ENCODE peak calls at places on chromosome 21, in five cellular contexts. One of them, this sample, is unnamed.

GRCh38 chr21:42319851-42320602 is 4.8 kb upstream of the TFF3 start:
- DNase-seq in RWPE1: no peak
- DNase-seq in lung: no peak
- DNase-seq in tibial artery: no peak
- DNase-seq in stomach: no peak
- DNase-seq in this sample: no peak

GRCh38 chr21:41171210-41171609 is 3.2 kb downstream of the BACE2 start:
- DNase-seq in RWPE1: peak
- DNase-seq in lung: peak
- DNase-seq in tibial artery: peak
- DNase-seq in stomach: peak
- DNase-seq in this sample: no peak

GRCh38 chr21:42400525-42400924 is 3.2 kb upstream of the UBASH3A start:
- DNase-seq in tibial artery: no peak
- DNase-seq in stomach: no peak
- DNase-seq in RWPE1: no peak
- DNase-seq in lung: no peak
- DNase-seq in this sample: no peak

GRCh38 chr21:43703068-43703880 is 15.7 kb upstream of the PDXK start:
- DNase-seq in lung: no peak
- DNase-seq in tibial artery: no peak
- DNase-seq in stomach: peak
- DNase-seq in RWPE1: no peak
- DNase-seq in this sample: peak

GRCh38 chr21:33011462-33011861 is 14.3 kb upstream of the OLIG2 start:
- DNase-seq in lung: no peak
- DNase-seq in tibial artery: no peak
- DNase-seq in stomach: no peak
- DNase-seq in RWPE1: peak
- DNase-seq in this sample: no peak

GRCh38 chr21:25638634-25639166 is 358 bp upstream of the JAM2 start:
- DNase-seq in tibial artery: no peak
- DNase-seq in lung: no peak
- DNase-seq in RWPE1: no peak
- DNase-seq in stomach: no peak
- DNase-seq in this sample: no peak

GRCh38 chr21:33362044-33362555 is 37.3 kb downstream of the IFNAR1 start:
- DNase-seq in tibial artery: no peak
- DNase-seq in RWPE1: no peak
- DNase-seq in lung: peak
- DNase-seq in stomach: peak
- DNase-seq in this sample: no peak

GRCh38 chr21:33023574-33024277 is 2.0 kb upstream of the OLIG2 start:
- DNase-seq in stomach: no peak
- DNase-seq in RWPE1: no peak
- DNase-seq in lung: no peak
- DNase-seq in tibial artery: no peak
- DNase-seq in this sample: no peak

GRCh38 chr21:42433946-42434551 is 30.3 kb downstream of the UBASH3A start:
- DNase-seq in RWPE1: peak
- DNase-seq in tibial artery: no peak
- DNase-seq in stomach: peak
- DNase-seq in lung: no peak
- DNase-seq in this sample: no peak

GRCh38 chr21:43364851-43365424 is 62.0 kb downstream of the SIK1 start:
- DNase-seq in stomach: peak
- DNase-seq in lung: no peak
- DNase-seq in tibial artery: no peak
- DNase-seq in RWPE1: no peak
- DNase-seq in this sample: no peak

GRCh38 chr21:46253610-46254124 is 25.1 kb upstream of the LSS start:
- DNase-seq in RWPE1: no peak
- DNase-seq in stomach: no peak
- DNase-seq in lung: no peak
- DNase-seq in tibial artery: no peak
- DNase-seq in this sample: no peak

GRCh38 chr21:44082648-44083436 is 24.4 kb upstream of the PWP2 start:
- DNase-seq in stomach: peak
- DNase-seq in lung: no peak
- DNase-seq in tibial artery: no peak
- DNase-seq in RWPE1: peak
- DNase-seq in this sample: no peak

GRCh38 chr21:36756527-36756926 is 57.6 kb downstream of the SIM2 start:
- DNase-seq in stomach: peak
- DNase-seq in tibial artery: peak
- DNase-seq in RWPE1: no peak
- DNase-seq in lung: no peak
- DNase-seq in this sample: no peak

GRCh38 chr21:45601551-45601950 is 42.0 kb upstream of the PCBP3 start:
- DNase-seq in RWPE1: no peak
- DNase-seq in stomach: no peak
- DNase-seq in lung: no peak
- DNase-seq in tibial artery: peak
- DNase-seq in this sample: no peak

GRCh38 chr21:25862596-25862995 is 127.8 kb downstream of the GABPA start:
- DNase-seq in tibial artery: no peak
- DNase-seq in RWPE1: no peak
- DNase-seq in lung: no peak
- DNase-seq in stomach: no peak
- DNase-seq in this sample: no peak

GRCh38 chr21:36381841-36382589 is 3.2 kb upstream of the CHAF1B start:
- DNase-seq in RWPE1: peak
- DNase-seq in tibial artery: no peak
- DNase-seq in stomach: no peak
- DNase-seq in lung: no peak
- DNase-seq in this sample: no peak

GRCh38 chr21:44424608-44425306 is 30.6 kb upstream of the LRRC3 start:
- DNase-seq in stomach: no peak
- DNase-seq in tibial artery: peak
- DNase-seq in lung: no peak
- DNase-seq in RWPE1: no peak
- DNase-seq in this sample: no peak

GRCh38 chr21:35475768-35476167 is 426.7 kb upstream of the RUNX1 start:
- DNase-seq in RWPE1: no peak
- DNase-seq in stomach: no peak
- DNase-seq in tibial artery: no peak
- DNase-seq in lung: no peak
- DNase-seq in this sample: no peak

GRCh38 chr21:34814529-34814951 is 145.7 kb downstream of the CLIC6 start:
- DNase-seq in RWPE1: no peak
- DNase-seq in tibial artery: no peak
- DNase-seq in lung: no peak
- DNase-seq in stomach: no peak
- DNase-seq in this sample: no peak

GRCh38 chr21:31162827-31163226 is 124.6 kb upstream of the KRTAP19-8 start:
- DNase-seq in RWPE1: peak
- DNase-seq in lung: no peak
- DNase-seq in stomach: no peak
- DNase-seq in tibial artery: no peak
- DNase-seq in this sample: no peak

GRCh38 chr21:44885615-44886014 is 12.1 kb upstream of the PTTG1IP start:
- DNase-seq in stomach: no peak
- DNase-seq in tibial artery: no peak
- DNase-seq in RWPE1: no peak
- DNase-seq in lung: no peak
- DNase-seq in this sample: no peak

GRCh38 chr21:45971487-45972352 is 9.8 kb upstream of the COL6A1 start:
- DNase-seq in stomach: no peak
- DNase-seq in RWPE1: no peak
- DNase-seq in tibial artery: peak
- DNase-seq in lung: no peak
- DNase-seq in this sample: no peak

GRCh38 chr21:45255381-45256020 is 32.2 kb downstream of the POFUT2 start:
- DNase-seq in lung: no peak
- DNase-seq in stomach: no peak
- DNase-seq in RWPE1: peak
- DNase-seq in tibial artery: no peak
- DNase-seq in this sample: no peak

GRCh38 chr21:32256873-32257620 is 21.8 kb downstream of the MIS18A start:
- DNase-seq in tibial artery: peak
- DNase-seq in RWPE1: peak
- DNase-seq in stomach: peak
- DNase-seq in lung: peak
- DNase-seq in this sample: no peak

GRCh38 chr21:42256316-42256715 is 37.4 kb downstream of the ABCG1 start:
- DNase-seq in RWPE1: no peak
- DNase-seq in stomach: no peak
- DNase-seq in lung: no peak
- DNase-seq in tibial artery: no peak
- DNase-seq in this sample: no peak

GRCh38 chr21:24955275-24955961 is 651.9 kb downstream of the MRPL39 start:
- DNase-seq in RWPE1: no peak
- DNase-seq in lung: no peak
- DNase-seq in stomach: no peak
- DNase-seq in tibial artery: no peak
- DNase-seq in this sample: no peak

GRCh38 chr21:41610042-41610839 is 102.3 kb upstream of the TMPRSS2 start:
- DNase-seq in stomach: peak
- DNase-seq in tibial artery: peak
- DNase-seq in RWPE1: no peak
- DNase-seq in lung: peak
- DNase-seq in this sample: peak

GRCh38 chr21:15063821-15064575 is 802 bp downstream of the NRIP1 start:
- DNase-seq in lung: peak
- DNase-seq in stomach: peak
- DNase-seq in RWPE1: peak
- DNase-seq in tibial artery: peak
- DNase-seq in this sample: peak

GRCh38 chr21:15063081-15063820 is 1.5 kb downstream of the NRIP1 start:
- DNase-seq in RWPE1: peak
- DNase-seq in tibial artery: no peak
- DNase-seq in lung: no peak
- DNase-seq in stomach: no peak
- DNase-seq in this sample: no peak

GRCh38 chr21:15061747-15062146 is 3.1 kb downstream of the NRIP1 start:
- DNase-seq in stomach: no peak
- DNase-seq in tibial artery: no peak
- DNase-seq in lung: no peak
- DNase-seq in RWPE1: no peak
- DNase-seq in this sample: no peak

GRCh38 chr21:15061284-15061683 is 3.5 kb downstream of the NRIP1 start:
- DNase-seq in stomach: no peak
- DNase-seq in lung: no peak
- DNase-seq in tibial artery: no peak
- DNase-seq in RWPE1: no peak
- DNase-seq in this sample: no peak

DNA sequence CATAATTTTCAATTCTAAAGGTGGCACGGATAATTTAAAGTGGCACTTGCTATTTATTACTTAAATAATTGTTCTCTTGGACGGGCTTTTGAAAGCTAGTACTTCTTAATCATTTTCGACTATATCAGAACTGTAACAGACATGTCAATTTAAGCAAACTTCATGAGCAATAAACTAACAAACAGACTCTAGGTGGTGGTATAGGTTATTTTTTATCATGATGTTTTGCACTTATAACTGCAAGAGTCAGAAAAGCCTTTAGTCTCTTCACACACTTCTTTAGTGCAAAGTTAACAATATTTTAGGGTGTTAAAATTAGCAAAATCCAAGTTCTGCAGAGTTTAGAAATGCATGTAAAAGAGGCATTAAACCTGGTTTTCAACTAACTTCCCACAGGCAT is 2.2 kb downstream of the NRIP1 start:
- DNase-seq in stomach: no peak
- DNase-seq in lung: no peak
- DNase-seq in RWPE1: peak
- DNase-seq in tibial artery: no peak
- DNase-seq in this sample: no peak
- TF ChIP-seq CTCF in stomach: no peak
- TF ChIP-seq CTCF in lung: no peak
- TF ChIP-seq CTCF in RWPE1: peak
- TF ChIP-seq CTCF in tibial artery: no peak
- TF ChIP-seq CTCF in this sample: peak

GRCh38 chr21:28492127-28492526 is 500.6 kb downstream of the LTN1 start:
- DNase-seq in lung: no peak
- DNase-seq in tibial artery: no peak
- DNase-seq in stomach: no peak
- DNase-seq in RWPE1: no peak
- DNase-seq in this sample: no peak

GRCh38 chr21:28485301-28486022 is 507.2 kb downstream of the LTN1 start:
- DNase-seq in stomach: no peak
- DNase-seq in tibial artery: no peak
- DNase-seq in RWPE1: peak
- DNase-seq in lung: no peak
- DNase-seq in this sample: no peak

GRCh38 chr21:28487455-28488070 is 505.1 kb downstream of the LTN1 start:
- DNase-seq in lung: no peak
- DNase-seq in RWPE1: no peak
- DNase-seq in stomach: no peak
- DNase-seq in tibial artery: no peak
- DNase-seq in this sample: no peak

DNA sequence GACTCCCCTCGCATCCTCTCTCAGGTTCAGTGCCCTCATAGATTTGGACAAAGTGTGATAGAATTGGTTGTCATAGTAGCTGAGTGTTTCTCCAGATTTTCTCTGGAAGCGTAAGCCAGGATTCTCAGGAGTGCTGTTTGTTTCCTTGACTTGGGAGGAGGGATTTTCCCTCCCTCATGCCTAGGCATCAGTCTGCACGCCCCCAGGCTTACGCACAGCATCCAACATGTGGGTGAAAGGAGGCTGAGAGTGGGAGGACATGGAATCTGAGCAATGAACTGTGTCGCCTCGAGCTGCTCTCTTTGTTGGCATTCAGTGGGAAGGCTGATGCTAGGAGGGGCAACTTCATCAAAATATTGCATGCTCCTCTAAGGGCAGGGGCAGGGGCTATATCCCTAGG is 503.5 kb downstream of the LTN1 start:
- DNase-seq in tibial artery: no peak
- DNase-seq in stomach: no peak
- DNase-seq in lung: no peak
- DNase-seq in RWPE1: no peak
- DNase-seq in this sample: no peak
- TF ChIP-seq CTCF in tibial artery: no peak
- TF ChIP-seq CTCF in stomach: no peak
- TF ChIP-seq CTCF in lung: no peak
- TF ChIP-seq CTCF in RWPE1: no peak
- TF ChIP-seq CTCF in this sample: no peak

DNA sequence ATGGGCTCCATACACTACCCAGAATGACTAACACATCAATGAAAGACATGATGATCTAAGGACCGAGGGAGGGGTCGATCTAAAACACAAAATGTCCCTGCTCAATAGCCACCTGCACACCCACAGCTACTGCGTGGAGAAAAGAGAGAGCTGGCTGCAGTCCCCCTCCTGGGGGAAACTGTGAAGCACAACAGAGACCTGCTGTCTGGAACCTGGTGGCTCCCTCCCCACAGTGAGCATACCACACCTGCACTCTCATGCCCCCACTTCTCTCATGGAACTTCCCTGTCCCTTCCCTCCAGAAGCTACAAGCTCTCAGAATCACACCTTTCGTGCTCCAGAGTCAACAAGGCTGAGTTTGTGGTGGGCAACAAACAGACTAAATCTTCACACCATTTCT is 130.1 kb upstream of the ERG start:
- DNase-seq in RWPE1: no peak
- DNase-seq in lung: no peak
- DNase-seq in tibial artery: no peak
- DNase-seq in stomach: no peak
- DNase-seq in this sample: no peak
- TF ChIP-seq CTCF in RWPE1: no peak
- TF ChIP-seq CTCF in lung: no peak
- TF ChIP-seq CTCF in tibial artery: no peak
- TF ChIP-seq CTCF in stomach: no peak
- TF ChIP-seq CTCF in this sample: peak

GRCh38 chr21:37909936-37910335 is 6.3 kb downstream of the KCNJ6 start:
- DNase-seq in RWPE1: no peak
- DNase-seq in tibial artery: no peak
- DNase-seq in lung: no peak
- DNase-seq in stomach: no peak
- DNase-seq in this sample: no peak
- TF ChIP-seq CTCF in RWPE1: no peak
- TF ChIP-seq CTCF in tibial artery: no peak
- TF ChIP-seq CTCF in lung: no peak
- TF ChIP-seq CTCF in stomach: no peak
- TF ChIP-seq CTCF in this sample: peak

This sample was measured in neural crest cell.